ENCODE peak calls at places on chromosomes 16 and 17, in seven cellular contexts. L is GM12878, O is K562, Z is SK-N-SH, G is HCT116, A is HepG2, Y is H1. M is an unnamed sample.

GRCh38 chr17:42027961-42028790 is 8.3 kb downstream of the NKIRAS2 start:
- DNase-seq in L (no peak), O (peak), Z (no peak), G (peak), A (peak), Y (no peak), M (no peak)

GRCh38 chr16:21150375-21151001 is at the start of gene DNAH3:
- DNase-seq in L (no peak), O (peak), Z (peak), G (no peak), A (peak), Y (no peak), M (no peak)

GRCh38 chr16:66250686-66251405 is 115.6 kb upstream of the CDH5 start:
- DNase-seq in L (no peak), O (no peak), Z (peak), G (no peak), A (no peak), Y (no peak), M (no peak)

GRCh38 chr17:44198721-44199552 is 747 bp downstream of the ATXN7L3 start:
- DNase-seq in L (no peak), O (peak), Z (peak), G (no peak), A (no peak), Y (no peak), M (peak)

GRCh38 chr16:79264237-79265104 is 336.1 kb downstream of the MAF start:
- DNase-seq in L (no peak), O (no peak), Z (no peak), G (no peak), A (no peak), Y (no peak), M (no peak)

GRCh38 chr17:76623271-76624146 is 20.0 kb downstream of the ST6GALNAC1 start:
- DNase-seq in L (no peak), O (peak), Z (peak), G (peak), A (peak), Y (no peak), M (peak)

GRCh38 chr17:75828741-75829140 is 15.5 kb downstream of the UNC13D start:
- DNase-seq in L (no peak), O (no peak), Z (no peak), G (no peak), A (no peak), Y (no peak), M (no peak)

GRCh38 chr17:78643326-78643725 is 66.1 kb upstream of the DNAH17 start:
- DNase-seq in L (no peak), O (no peak), Z (no peak), G (no peak), A (no peak), Y (no peak), M (no peak)

GRCh38 chr16:28218109-28218508 is 6.3 kb upstream of the XPO6 start:
- DNase-seq in L (no peak), O (peak), Z (no peak), G (peak), A (peak), Y (no peak), M (no peak)

GRCh38 chr17:76485569-76485968 is 15.7 kb downstream of the RHBDF2 start:
- DNase-seq in L (no peak), O (no peak), Z (no peak), G (no peak), A (no peak), Y (no peak), M (no peak)

GRCh38 chr17:42667088-42667951 is 8.2 kb downstream of the TUBG2 start:
- DNase-seq in L (no peak), O (no peak), Z (peak), G (peak), A (peak), Y (no peak), M (peak)

GRCh38 chr16:80274576-80275191 is 266.1 kb upstream of the DYNLRB2 start:
- DNase-seq in L (no peak), O (no peak), Z (no peak), G (no peak), A (no peak), Y (no peak), M (no peak)

GRCh38 chr17:61981323-61981722 is 53.5 kb upstream of the INTS2 start:
- DNase-seq in L (no peak), O (no peak), Z (no peak), G (no peak), A (no peak), Y (no peak), M (no peak)

GRCh38 chr16:2250652-2251280 is 621 bp downstream of the ECI1 start:
- DNase-seq in L (no peak), O (peak), Z (no peak), G (no peak), A (no peak), Y (no peak), M (no peak)

GRCh38 chr16:9053006-9053601 is 38.3 kb upstream of the HAPSTR1 start:
- DNase-seq in L (no peak), O (peak), Z (peak), G (peak), A (peak), Y (peak), M (peak)

GRCh38 chr17:38587193-38587592 is 18.6 kb downstream of the SRCIN1 start:
- DNase-seq in L (no peak), O (no peak), Z (no peak), G (no peak), A (no peak), Y (no peak), M (no peak)

GRCh38 chr16:53805113-53805512 is 101.2 kb downstream of the FTO start:
- DNase-seq in L (no peak), O (no peak), Z (no peak), G (no peak), A (no peak), Y (no peak), M (no peak)

GRCh38 chr17:1107777-1108559 is 71.8 kb downstream of the ABR start:
- DNase-seq in L (no peak), O (no peak), Z (no peak), G (no peak), A (no peak), Y (no peak), M (no peak)

GRCh38 chr16:57514891-57515600 is 21.3 kb downstream of the CCDC102A start:
- DNase-seq in L (no peak), O (no peak), Z (peak), G (no peak), A (no peak), Y (no peak), M (no peak)
- TF ChIP-seq JUND in L (no peak), O (no peak), Z (no peak), G (no peak), A (no peak), Y (no peak), M (no peak)

GRCh38 chr16:49382916-49383315 is 9.3 kb downstream of the C16orf78 start:
- DNase-seq in L (no peak), O (peak), Z (no peak), G (peak), A (peak), Y (no peak), M (no peak)
- TF ChIP-seq JUND in L (no peak), O (no peak), Z (no peak), G (no peak), A (no peak), Y (no peak), M (no peak)

GRCh38 chr16:51636913-51637743 is 486.1 kb upstream of the SALL1 start:
- DNase-seq in L (no peak), O (no peak), Z (peak), G (no peak), A (no peak), Y (peak), M (no peak)
- TF ChIP-seq JUND in L (no peak), O (no peak), Z (no peak), G (no peak), A (no peak), Y (no peak), M (no peak)

DNA sequence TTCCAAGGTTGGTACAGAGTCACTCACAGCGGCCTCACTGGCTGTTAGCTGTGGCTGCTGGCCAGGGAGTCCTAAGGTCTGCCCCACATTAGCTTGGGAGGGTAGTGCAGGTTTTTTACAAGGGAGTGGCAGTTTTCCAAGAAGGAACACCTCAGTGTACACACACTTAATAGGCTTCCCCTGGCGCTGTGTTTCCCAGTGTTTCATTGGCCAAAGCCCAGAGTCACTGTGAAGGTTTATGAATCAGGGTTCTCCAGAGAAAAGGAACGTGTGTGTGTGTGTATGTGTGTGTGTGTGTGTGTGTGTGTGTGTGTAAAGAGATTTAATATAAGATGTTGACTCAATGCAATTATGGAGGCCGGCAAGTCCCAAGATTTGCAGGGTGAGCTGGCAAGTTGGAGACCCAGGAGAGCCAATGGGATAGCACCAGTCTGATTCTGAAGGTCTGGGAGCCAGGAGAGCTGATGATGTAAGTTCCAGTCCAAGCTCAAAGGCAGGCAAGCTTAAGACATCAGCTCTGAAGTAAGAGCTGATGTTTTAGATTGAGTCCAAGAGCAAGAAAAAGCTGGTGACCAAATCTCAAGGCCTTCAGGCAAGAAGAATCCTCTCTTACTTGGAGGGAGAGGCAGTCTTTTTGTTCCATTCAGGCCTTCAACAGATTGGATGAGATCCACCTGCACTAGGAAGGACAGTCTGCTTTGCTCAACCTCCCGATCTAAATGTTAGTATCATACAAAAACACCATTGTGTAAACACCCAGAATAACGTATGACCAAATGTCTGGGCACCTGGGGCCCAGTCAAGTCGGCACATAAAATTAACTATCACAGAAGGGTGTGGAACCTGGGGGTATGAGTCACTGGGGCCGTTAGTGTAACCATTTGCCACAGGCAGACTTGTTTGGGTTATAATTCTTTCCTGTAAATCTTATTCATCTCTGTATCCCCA is 206.8 kb downstream of the PRKCA start:
- DNase-seq in L (no peak), O (peak), Z (no peak), G (peak), A (no peak), Y (no peak), M (peak)
- TF ChIP-seq JUND in L (no peak), O (peak), Z (no peak), G (peak), A (no peak), Y (no peak), M (no peak)

GRCh38 chr17:63932008-63932561 is at the start of gene CD79B:
- DNase-seq in L (no peak), O (no peak), Z (peak), G (no peak), A (no peak), Y (no peak), M (no peak)
- TF ChIP-seq JUND in L (no peak), O (no peak), Z (no peak), G (no peak), A (no peak), Y (no peak), M (no peak)

GRCh38 chr16:50630394-50631020 is 50.6 kb downstream of the SNX20 start:
- DNase-seq in L (no peak), O (no peak), Z (no peak), G (no peak), A (no peak), Y (no peak), M (no peak)
- TF ChIP-seq JUND in L (no peak), O (no peak), Z (no peak), G (no peak), A (no peak), Y (no peak), M (no peak)

GRCh38 chr16:69522041-69522578 is 43.7 kb upstream of the NFAT5 start:
- DNase-seq in L (no peak), O (no peak), Z (no peak), G (no peak), A (no peak), Y (no peak), M (no peak)

GRCh38 chr16:69523571-69523970 is 42.2 kb upstream of the NFAT5 start:
- DNase-seq in L (no peak), O (no peak), Z (no peak), G (no peak), A (no peak), Y (no peak), M (no peak)

GRCh38 chr16:69520413-69520799 is 45.4 kb upstream of the NFAT5 start:
- DNase-seq in L (no peak), O (no peak), Z (no peak), G (no peak), A (no peak), Y (no peak), M (no peak)

GRCh38 chr16:69520800-69521602 is 44.8 kb upstream of the NFAT5 start:
- DNase-seq in L (peak), O (no peak), Z (no peak), G (no peak), A (peak), Y (no peak), M (no peak)

DNA sequence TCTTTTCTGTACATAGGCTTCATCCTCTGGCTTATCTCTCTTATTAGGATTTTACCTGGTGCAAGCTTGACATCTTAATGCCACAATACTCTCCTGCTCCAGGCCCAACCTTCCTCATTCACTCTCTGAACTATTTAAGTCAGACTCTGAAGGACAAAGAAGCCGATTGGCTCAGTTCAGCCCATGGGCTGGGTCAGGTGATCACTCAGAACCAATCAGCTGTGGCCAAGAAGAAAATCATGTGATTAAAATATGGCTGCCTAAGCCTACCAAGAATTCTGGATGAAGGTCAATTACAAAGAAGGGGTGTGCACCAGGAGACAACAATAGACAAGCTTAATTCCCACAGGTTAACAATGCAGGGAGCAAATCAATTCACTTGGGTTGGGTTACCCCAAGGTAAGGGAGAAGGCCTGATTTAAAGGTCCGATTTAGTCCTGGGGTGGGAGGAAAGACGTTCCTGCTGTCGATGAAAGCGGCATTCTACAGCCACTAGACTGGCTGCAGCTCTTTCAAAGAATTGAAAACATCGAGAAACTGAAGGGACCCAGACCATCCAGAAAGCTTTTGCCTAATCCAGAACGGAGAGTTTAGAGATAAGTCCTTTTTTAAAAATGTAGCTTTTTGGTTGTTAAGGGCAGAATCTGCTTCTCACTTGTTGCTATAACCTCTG is 42.9 kb upstream of the NFAT5 start:
- DNase-seq in L (no peak), O (peak), Z (peak), G (peak), A (peak), Y (no peak), M (peak)
- TF ChIP-seq JUND in L (no peak), O (no peak), Z (no peak), G (no peak), A (no peak), Y (no peak), M (no peak)

GRCh38 chr16:89696598-89697128 is 4.8 kb downstream of the SPATA2L start:
- DNase-seq in L (no peak), O (no peak), Z (peak), G (no peak), A (no peak), Y (no peak), M (no peak)
- TF ChIP-seq JUND in L (no peak), O (no peak), Z (no peak), G (no peak), A (no peak), Y (no peak), M (no peak)

GRCh38 chr17:7858487-7858832 is 657 bp downstream of the CYB5D1 start:
- DNase-seq in L (no peak), O (peak), Z (no peak), G (no peak), A (peak), Y (no peak), M (no peak)
- TF ChIP-seq JUND in L (no peak), O (no peak), Z (no peak), G (no peak), A (no peak), Y (no peak), M (no peak)